ENCODE peak calls at places on chromosome 1, in five cellular contexts. X, U, A, T and L are unnamed samples.

GRCh38 chr1:79006564-79006963 is at the start of gene ADGRL4:
- DNase-seq in T (no peak), A (no peak), U (no peak), X (no peak), L (no peak)

GRCh38 chr1:151653397-151653796 is 41.5 kb downstream of the SNX27 start:
- DNase-seq in X (no peak), A (no peak), U (no peak), T (no peak), L (no peak)

GRCh38 chr1:7422561-7422960 is 348.5 kb upstream of the VAMP3 start:
- DNase-seq in T (no peak), U (no peak), X (no peak), A (no peak), L (no peak)

GRCh38 chr1:942864-943533 is 16.1 kb downstream of the NOC2L start:
- DNase-seq in T (no peak), U (no peak), A (no peak), X (no peak), L (no peak)

GRCh38 chr1:226678701-226679100 is 60.4 kb downstream of the ITPKB start:
- DNase-seq in X (no peak), U (no peak), T (no peak), A (no peak), L (no peak)

GRCh38 chr1:153567621-153568366 is 2.1 kb upstream of the S100A2 start:
- DNase-seq in A (no peak), U (no peak), X (peak), T (no peak), L (no peak)

GRCh38 chr1:85975770-85976386 is 180.7 kb downstream of the COL24A1 start:
- DNase-seq in U (no peak), X (no peak), A (no peak), T (no peak), L (no peak)

GRCh38 chr1:22239378-22239777 is 96.5 kb upstream of the WNT4 start:
- DNase-seq in X (no peak), U (no peak), A (no peak), T (no peak), L (no peak)

GRCh38 chr1:58763214-58763613 is 20.6 kb downstream of the JUN start:
- DNase-seq in A (no peak), X (no peak), T (no peak), U (no peak), L (no peak)

GRCh38 chr1:177488722-177489121 is 318.0 kb downstream of the BRINP2 start:
- DNase-seq in X (no peak), U (no peak), T (no peak), A (no peak), L (no peak)

GRCh38 chr1:27656157-27656893 is 15.7 kb downstream of the IFI6 start:
- DNase-seq in T (no peak), A (no peak), U (no peak), X (no peak), L (no peak)

GRCh38 chr1:198929961-198930599 is 291.2 kb downstream of the PTPRC start:
- DNase-seq in T (no peak), X (no peak), U (no peak), A (no peak), L (no peak)

GRCh38 chr1:4838231-4838630 is 183.8 kb downstream of the AJAP1 start:
- DNase-seq in T (no peak), U (no peak), A (no peak), X (no peak), L (no peak)

GRCh38 chr1:160103658-160104519 is 5.5 kb upstream of the IGSF8 start:
- DNase-seq in X (no peak), A (no peak), T (peak), U (no peak), L (no peak)

GRCh38 chr1:65077369-65077768 is 70.6 kb upstream of the AK4 start:
- DNase-seq in T (no peak), U (no peak), X (no peak), A (no peak), L (no peak)

GRCh38 chr1:241482761-241483250 is 36.7 kb downstream of the FH start:
- DNase-seq in X (no peak), A (no peak), U (no peak), T (no peak), L (no peak)

GRCh38 chr1:55718758-55719671 is 503.9 kb upstream of the USP24 start:
- DNase-seq in A (no peak), X (no peak), U (no peak), T (no peak), L (no peak)

GRCh38 chr1:17540255-17541001 is 930 bp downstream of the ARHGEF10L start:
- DNase-seq in X (no peak), U (no peak), T (peak), A (no peak), L (no peak)